ENCODE peak calls at places on chromosomes 2 and 18, in six cellular contexts. J is A549, R is lower lobe of right lung, B is AG10803, E is endothelial cell of umbilical vein, S is H1. Y is an unnamed sample.

GRCh38 chr2:71156531-71156930 is 26.1 kb downstream of the MPHOSPH10 start:
- DNase-seq in R (no peak), B (peak; percentile 39), E (no peak), J (no peak), S (no peak), Y (no peak)

GRCh38 chr2:67616749-67617148 is 219.6 kb downstream of the ETAA1 start:
- DNase-seq in S (no peak), B (peak; percentile 50), E (peak; percentile 84), J (no peak), R (no peak), Y (no peak)

GRCh38 chr2:241978670-241979069 is 109.1 kb downstream of the RTP5 start:
- DNase-seq in S (no peak), E (no peak), J (no peak), R (no peak), B (no peak), Y (no peak)

GRCh38 chr2:5766621-5767020 is 74.4 kb downstream of the SOX11 start:
- DNase-seq in R (no peak), B (peak; percentile 39), J (no peak), S (no peak), E (no peak), Y (no peak)

GRCh38 chr18:48453330-48454063 is 44.3 kb upstream of the ZBTB7C start:
- DNase-seq in S (no peak), E (no peak), J (no peak), R (no peak), B (no peak), Y (no peak)

GRCh38 chr2:37997629-37998028 is 72.5 kb downstream of the RMDN2 start:
- DNase-seq in J (no peak), B (no peak), R (no peak), E (no peak), S (no peak), Y (no peak)

GRCh38 chr2:24404582-24404981 is 44.2 kb upstream of the ITSN2 start:
- DNase-seq in E (no peak), J (no peak), S (no peak), B (peak; percentile 40), R (no peak), Y (no peak)

GRCh38 chr2:85666016-85666415 is 2.0 kb downstream of the SFTPB start:
- DNase-seq in S (no peak), J (no peak), B (no peak), R (no peak), E (no peak), Y (no peak)

GRCh38 chr18:58044370-58045264 is 591 bp downstream of the NEDD4L start:
- DNase-seq in R (peak; percentile 72), J (peak; percentile 32), E (peak; percentile 40), B (no peak), S (peak; percentile 76), Y (peak; percentile 43)

GRCh38 chr2:26932974-26933373 is 37.5 kb upstream of the MAPRE3 start:
- DNase-seq in E (no peak), B (no peak), R (no peak), J (no peak), S (no peak), Y (no peak)

GRCh38 chr2:3839489-3839888 is 136.1 kb downstream of the DCDC2C start:
- DNase-seq in B (no peak), J (no peak), S (no peak), R (no peak), E (no peak), Y (no peak)

GRCh38 chr2:237885931-237886701 is 26.7 kb downstream of the RAMP1 start:
- DNase-seq in R (peak; percentile 44), B (no peak), J (no peak), E (no peak), S (no peak), Y (no peak)

GRCh38 chr2:205680067-205680466 is 2.2 kb upstream of the NRP2 start:
- DNase-seq in E (peak; percentile 79), S (peak; percentile 86), J (peak; percentile 59), B (peak; percentile 87), R (no peak), Y (peak; percentile 54)

GRCh38 chr18:48256848-48257247 is 152.3 kb downstream of the ZBTB7C start:
- DNase-seq in J (no peak), E (no peak), R (no peak), S (no peak), B (no peak), Y (no peak)

GRCh38 chr2:234412726-234413125 is 84.2 kb downstream of the ARL4C start:
- DNase-seq in S (no peak), B (peak; percentile 75), R (no peak), J (no peak), E (no peak), Y (no peak)

GRCh38 chr2:113357071-113357470 is 78.3 kb upstream of the PAX8 start:
- DNase-seq in J (no peak), R (no peak), S (no peak), E (no peak), B (no peak), Y (no peak)

GRCh38 chr2:38523728-38524437 is 78.8 kb downstream of the HNRNPLL start:
- DNase-seq in B (no peak), S (peak; percentile 72), R (no peak), J (peak; percentile 48), E (no peak), Y (no peak)

GRCh38 chr2:196341318-196341841 is 170.0 kb upstream of the STK17B start:
- DNase-seq in R (no peak), E (no peak), J (no peak), S (no peak), B (no peak), Y (no peak)

GRCh38 chr2:9547272-9547991 is 8.2 kb downstream of the ADAM17 start:
- DNase-seq in J (no peak), E (peak; percentile 32), S (no peak), R (no peak), B (peak; percentile 66), Y (no peak)

GRCh38 chr2:15899327-15899612 is 41.1 kb upstream of the MYCN start:
- DNase-seq in S (no peak), J (no peak), E (no peak), B (no peak), R (no peak), Y (no peak)
- TF ChIP-seq CTCF in S (no peak), J (no peak), E (no peak), B (no peak), R (no peak), Y (no peak)

GRCh38 chr2:43070039-43070438 is 156.4 kb downstream of the ZFP36L2 start:
- DNase-seq in E (no peak), B (no peak), J (no peak), S (no peak), R (no peak), Y (no peak)
- TF ChIP-seq CTCF in E (no peak), B (no peak), J (no peak), S (no peak), R (no peak), Y (no peak)

GRCh38 chr2:105674859-105675541 is 69.7 kb upstream of the NCK2 start:
- DNase-seq in B (no peak), R (no peak), S (peak; percentile 19), J (no peak), E (no peak), Y (no peak)

GRCh38 chr2:105680357-105680756 is 64.4 kb upstream of the NCK2 start:
- DNase-seq in J (no peak), S (peak; percentile 7), R (no peak), B (no peak), E (no peak), Y (no peak)

GRCh38 chr2:105675841-105676240 is 68.9 kb upstream of the NCK2 start:
- DNase-seq in R (no peak), B (no peak), E (no peak), J (no peak), S (peak; percentile 42), Y (no peak)

GRCh38 chr2:105678346-105678745 is 66.4 kb upstream of the NCK2 start:
- DNase-seq in J (no peak), S (no peak), E (no peak), R (no peak), B (no peak), Y (no peak)

GRCh38 chr2:105677901-105678300 is 66.8 kb upstream of the NCK2 start:
- DNase-seq in R (no peak), E (no peak), S (no peak), B (no peak), J (no peak), Y (no peak)
- TF ChIP-seq CTCF in R (no peak), E (no peak), S (no peak), B (no peak), J (no peak), Y (no peak)

GRCh38 chr2:102635317-102635716 is 16.0 kb downstream of the SLC9A2 start:
- DNase-seq in J (no peak), S (no peak), R (no peak), E (no peak), B (no peak), Y (no peak)

GRCh38 chr2:102634831-102635241 is 15.5 kb downstream of the SLC9A2 start:
- DNase-seq in S (no peak), J (no peak), B (no peak), E (no peak), R (no peak), Y (no peak)

GRCh38 chr2:102636283-102636907 is 17.0 kb downstream of the SLC9A2 start:
- DNase-seq in E (no peak), S (no peak), R (no peak), B (no peak), J (no peak), Y (no peak)

GRCh38 chr2:102639429-102639828 is 20.1 kb downstream of the SLC9A2 start:
- DNase-seq in R (no peak), B (no peak), E (no peak), S (no peak), J (no peak), Y (no peak)

DNA sequence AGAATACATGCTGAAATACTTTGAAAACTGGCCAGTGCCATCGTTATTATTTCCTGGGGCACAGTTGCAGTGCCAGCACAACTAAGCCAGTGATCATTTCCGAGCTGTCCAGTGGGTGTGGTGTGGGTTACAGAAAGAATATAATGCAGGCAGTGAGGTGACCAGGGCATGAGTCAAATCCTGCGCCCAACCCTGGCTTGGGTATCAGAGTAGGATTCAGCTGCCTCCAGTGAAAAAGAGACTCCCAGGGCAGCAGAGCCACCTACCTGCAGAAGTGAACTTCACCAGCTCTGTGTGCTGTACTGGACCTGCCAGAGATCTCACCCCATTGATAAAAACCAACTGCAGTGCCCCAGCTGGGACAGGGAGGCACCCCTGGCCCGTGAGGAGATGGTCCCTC is 18.0 kb downstream of the SLC9A2 start:
- DNase-seq in S (no peak), J (no peak), R (no peak), E (no peak), B (no peak), Y (no peak)
- TF ChIP-seq CTCF in S (no peak), J (no peak), R (no peak), E (no peak), B (no peak), Y (no peak)

DNA sequence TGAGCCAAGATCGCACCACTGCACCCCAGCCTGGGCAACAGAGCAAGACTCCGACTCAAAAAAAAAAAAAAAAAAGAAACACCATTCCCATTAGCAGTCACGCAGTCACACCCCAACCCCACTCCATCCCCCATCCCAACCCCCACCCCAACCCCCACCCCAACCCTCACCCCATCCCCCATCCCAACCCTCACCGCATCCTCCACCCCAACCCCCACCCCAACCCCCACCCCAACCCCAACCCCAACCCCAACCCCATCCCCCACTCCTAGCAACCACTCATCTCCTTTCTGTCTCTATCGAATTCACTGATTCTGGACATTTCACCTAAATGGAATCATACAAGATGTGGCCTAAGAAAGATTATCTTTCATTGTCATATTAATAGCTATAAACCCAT is 25.9 kb upstream of the ATP9B start:
- DNase-seq in S (no peak), J (no peak), R (no peak), E (no peak), B (no peak), Y (no peak)
- TF ChIP-seq CTCF in S (no peak), J (no peak), R (no peak), E (no peak), B (no peak), Y (no peak)